ENCODE peak calls at places on chromosomes 16 and 17, in four cellular contexts. I is AG10803; R is Panc1; W is CD8-positive, alpha-beta T cell. K is an unnamed sample.

GRCh38 chr16:2871926-2872325 is 11.1 kb upstream of the FLYWCH2 start:
- DNase-seq in I (no peak), W (no peak), R (no peak), K (no peak)

GRCh38 chr17:41695954-41696720 is 7.5 kb downstream of the EIF1 start:
- DNase-seq in W (peak; percentile 69), I (peak; percentile 80), R (no peak), K (peak; percentile 69)

GRCh38 chr17:14153374-14153773 is 83.3 kb downstream of the CDRT15 start:
- DNase-seq in R (no peak), W (no peak), I (no peak), K (no peak)

GRCh38 chr16:60681014-60681413 is 1355.2 kb downstream of the CDH8 start:
- DNase-seq in W (no peak), R (no peak), I (no peak), K (no peak)

GRCh38 chr17:32429598-32429997 is 14.7 kb upstream of the PSMD11 start:
- DNase-seq in W (no peak), R (no peak), I (no peak), K (no peak)

GRCh38 chr17:208429-208828 is 27.0 kb upstream of the DOC2B start:
- DNase-seq in I (no peak), R (no peak), W (no peak), K (no peak)

GRCh38 chr17:14926526-14927122 is 338.5 kb downstream of the PMP22 start:
- DNase-seq in I (peak; percentile 78), R (peak; percentile 22), W (peak; percentile 54), K (peak; percentile 63)

GRCh38 chr16:12674096-12674495 is 129.6 kb downstream of the CPPED1 start:
- DNase-seq in W (no peak), R (no peak), I (peak; percentile 59), K (no peak)

GRCh38 chr17:72426948-72427760 is 306.3 kb downstream of the SOX9 start:
- DNase-seq in W (no peak), I (no peak), R (no peak), K (no peak)

GRCh38 chr16:14301150-14302030 is 230.3 kb downstream of the MRTFB start:
- DNase-seq in R (no peak), W (no peak), I (peak; percentile 39), K (no peak)
- TF ChIP-seq CTCF in R (peak; percentile 38), W (no peak), I (no peak), K (no peak)

DNA sequence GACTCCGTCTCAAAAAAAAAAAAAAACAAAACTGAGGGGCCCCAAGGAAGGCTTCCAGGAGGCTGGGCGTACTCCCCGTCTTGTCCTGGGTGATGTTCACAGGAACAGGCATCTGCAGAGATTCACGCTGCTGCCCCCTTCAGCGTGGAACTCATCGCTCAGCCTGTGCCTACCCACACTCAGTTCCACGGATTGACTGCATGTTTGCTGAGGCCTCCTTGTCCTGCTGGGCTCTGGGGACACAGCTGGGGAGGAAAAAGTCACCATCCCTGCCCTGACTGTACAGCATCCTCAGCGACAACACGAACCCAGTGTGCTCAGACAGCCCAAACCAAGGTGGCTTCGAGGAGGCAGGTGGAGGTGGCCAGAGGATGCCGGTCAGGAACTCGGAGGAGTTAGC is 12.9 kb upstream of the OSGIN1 start:
- DNase-seq in R (no peak), W (no peak), I (no peak), K (no peak)
- TF ChIP-seq CTCF in R (no peak), W (no peak), I (no peak), K (no peak)

GRCh38 chr17:77227461-77228223 is 86.9 kb downstream of the SEC14L1 start:
- DNase-seq in R (no peak), I (no peak), W (no peak), K (no peak)
- TF ChIP-seq CTCF in R (no peak), I (no peak), W (no peak), K (no peak)

GRCh38 chr16:87701066-87701425 is 64.7 kb downstream of the KLHDC4 start:
- DNase-seq in I (no peak), R (no peak), W (no peak), K (no peak)

GRCh38 chr16:87703071-87703470 is 62.7 kb downstream of the KLHDC4 start:
- DNase-seq in I (no peak), W (no peak), R (no peak), K (no peak)

GRCh38 chr16:87703835-87704375 is 61.9 kb downstream of the KLHDC4 start:
- DNase-seq in R (no peak), W (no peak), I (no peak), K (no peak)

GRCh38 chr16:87701505-87701921 is 64.3 kb downstream of the KLHDC4 start:
- DNase-seq in W (no peak), I (no peak), R (no peak), K (no peak)

DNA sequence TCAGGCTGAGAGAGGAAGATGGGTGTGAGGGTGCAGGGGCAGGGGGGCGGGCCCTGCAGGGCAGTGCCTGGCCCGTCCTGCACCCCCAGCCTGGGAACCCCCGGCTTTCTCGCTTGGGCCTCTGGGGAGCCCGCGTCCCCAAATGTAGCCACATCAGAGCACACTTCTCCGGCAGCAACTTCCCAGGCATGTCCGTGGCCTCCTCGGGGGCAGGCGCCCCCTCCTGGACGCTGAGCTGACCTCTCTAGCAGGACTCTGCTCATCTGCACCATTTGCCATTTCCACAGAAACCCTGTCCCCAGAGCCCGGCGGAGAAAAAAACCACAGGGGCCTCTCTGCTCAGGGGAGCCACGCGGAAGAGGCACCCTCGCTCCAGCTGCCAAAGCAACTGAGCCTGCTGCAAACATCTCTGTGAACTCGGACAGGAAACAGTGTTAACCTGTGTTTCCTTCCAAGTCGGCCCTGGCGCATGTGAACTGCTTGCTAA is 63.4 kb downstream of the KLHDC4 start:
- DNase-seq in R (no peak), I (no peak), W (peak; percentile 17), K (peak; percentile 31)
- TF ChIP-seq CTCF in R (peak; percentile 78), I (peak; percentile 40), W (no peak), K (peak; percentile 60)

DNA sequence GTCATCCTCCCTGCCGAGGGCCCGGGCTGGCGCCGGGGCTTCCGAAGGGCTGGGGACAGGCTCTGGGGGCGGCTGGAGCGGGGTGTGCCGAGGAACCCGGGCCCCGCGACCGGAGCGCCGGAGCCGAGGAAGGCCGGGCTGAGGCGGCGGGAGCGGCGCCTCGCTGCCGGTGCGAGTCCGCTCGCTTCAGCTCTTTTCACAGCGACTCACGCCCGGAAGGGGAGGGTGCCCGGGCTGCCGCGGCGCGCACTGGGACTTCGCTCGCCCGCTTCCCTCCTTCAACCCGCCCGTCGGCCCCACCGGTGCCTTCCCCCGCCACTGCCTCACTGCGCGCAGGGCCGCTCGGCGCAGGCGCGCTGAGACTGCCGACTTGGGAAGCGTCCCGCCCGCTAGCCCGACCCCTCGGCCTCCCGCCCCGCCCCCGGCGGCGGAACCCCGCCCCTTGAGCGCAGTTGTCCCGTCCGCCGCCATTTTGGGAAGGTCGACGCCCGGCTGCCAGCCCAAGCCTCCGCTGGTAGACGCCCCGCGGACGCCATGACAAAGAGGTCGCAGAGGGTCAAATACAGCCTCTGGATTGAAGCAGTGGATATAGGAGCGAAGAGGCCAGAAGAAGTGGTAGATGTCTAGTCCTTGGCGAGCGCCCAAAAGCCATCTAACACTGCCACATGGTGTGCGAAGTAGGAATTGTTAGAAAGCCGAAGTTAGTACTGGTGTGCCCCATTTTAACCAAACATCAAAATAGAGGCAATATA is at the start of gene UBE2G1:
- DNase-seq in I (peak; percentile 95), W (peak; percentile 100), R (peak; percentile 90), K (peak; percentile 99)
- TF ChIP-seq CTCF in I (peak; percentile 23), W (no peak), R (no peak), K (peak; percentile 60)

GRCh38 chr16:65323655-65324237 is 201.9 kb upstream of the CDH11 start:
- DNase-seq in R (no peak), I (no peak), W (no peak), K (no peak)
- TF ChIP-seq CTCF in R (no peak), I (no peak), W (no peak), K (no peak)

K was measured in neural crest cell.